ENCODE peak calls at places on chromosome 10, in eight cellular contexts. One of them, this sample, is unnamed.

GRCh38 chr10:71694567-71694968 is 25.0 kb downstream of the C10orf105 start:
- DNase-seq in psoas muscle: no peak
- DNase-seq in lower lobe of right lung: peak; percentile 72
- DNase-seq in body of pancreas: no peak
- DNase-seq in heart left ventricle: peak; percentile 65
- DNase-seq in esophagus squamous epithelium: peak; percentile 24
- DNase-seq in PC-9: no peak
- DNase-seq in prostate gland: no peak
- DNase-seq in this sample: no peak

GRCh38 chr10:83984256-83984640 is 155.1 kb upstream of the GHITM start:
- DNase-seq in heart left ventricle: no peak
- DNase-seq in lower lobe of right lung: no peak
- DNase-seq in prostate gland: no peak
- DNase-seq in body of pancreas: no peak
- DNase-seq in esophagus squamous epithelium: no peak
- DNase-seq in PC-9: no peak
- DNase-seq in psoas muscle: no peak
- DNase-seq in this sample: no peak

GRCh38 chr10:18984531-18984930 is 64.1 kb upstream of the MALRD1 start:
- DNase-seq in heart left ventricle: no peak
- DNase-seq in PC-9: no peak
- DNase-seq in lower lobe of right lung: no peak
- DNase-seq in esophagus squamous epithelium: no peak
- DNase-seq in psoas muscle: no peak
- DNase-seq in prostate gland: no peak
- DNase-seq in body of pancreas: no peak
- DNase-seq in this sample: no peak

GRCh38 chr10:73946253-73947145 is 35.6 kb downstream of the PLAU start:
- DNase-seq in esophagus squamous epithelium: no peak
- DNase-seq in heart left ventricle: no peak
- DNase-seq in lower lobe of right lung: no peak
- DNase-seq in PC-9: no peak
- DNase-seq in prostate gland: no peak
- DNase-seq in psoas muscle: no peak
- DNase-seq in body of pancreas: no peak
- DNase-seq in this sample: no peak

GRCh38 chr10:86110156-86110786 is 256.3 kb downstream of the GRID1 start:
- DNase-seq in psoas muscle: no peak
- DNase-seq in body of pancreas: no peak
- DNase-seq in prostate gland: no peak
- DNase-seq in lower lobe of right lung: no peak
- DNase-seq in esophagus squamous epithelium: no peak
- DNase-seq in heart left ventricle: no peak
- DNase-seq in PC-9: no peak
- DNase-seq in this sample: peak; percentile 46

GRCh38 chr10:79498431-79498830 is 13.9 kb upstream of the EIF5AL1 start:
- DNase-seq in heart left ventricle: no peak
- DNase-seq in body of pancreas: no peak
- DNase-seq in esophagus squamous epithelium: no peak
- DNase-seq in lower lobe of right lung: no peak
- DNase-seq in PC-9: no peak
- DNase-seq in prostate gland: no peak
- DNase-seq in psoas muscle: no peak
- DNase-seq in this sample: no peak

GRCh38 chr10:30816144-30816811 is 186.7 kb upstream of the LYZL2 start:
- DNase-seq in esophagus squamous epithelium: no peak
- DNase-seq in psoas muscle: no peak
- DNase-seq in body of pancreas: no peak
- DNase-seq in lower lobe of right lung: no peak
- DNase-seq in PC-9: no peak
- DNase-seq in heart left ventricle: no peak
- DNase-seq in prostate gland: no peak
- DNase-seq in this sample: no peak

GRCh38 chr10:105262666-105263065 is 621.6 kb downstream of the SORCS3 start:
- DNase-seq in PC-9: no peak
- DNase-seq in prostate gland: no peak
- DNase-seq in esophagus squamous epithelium: no peak
- DNase-seq in lower lobe of right lung: no peak
- DNase-seq in body of pancreas: no peak
- DNase-seq in psoas muscle: no peak
- DNase-seq in heart left ventricle: no peak
- DNase-seq in this sample: no peak

GRCh38 chr10:63464402-63465292 is 1.1 kb downstream of the JMJD1C start:
- DNase-seq in PC-9: no peak
- DNase-seq in body of pancreas: no peak
- DNase-seq in esophagus squamous epithelium: no peak
- DNase-seq in psoas muscle: no peak
- DNase-seq in heart left ventricle: no peak
- DNase-seq in prostate gland: no peak
- DNase-seq in lower lobe of right lung: no peak
- DNase-seq in this sample: no peak

GRCh38 chr10:103295391-103296044 is 18.6 kb downstream of the INA start:
- DNase-seq in body of pancreas: no peak
- DNase-seq in esophagus squamous epithelium: no peak
- DNase-seq in psoas muscle: no peak
- DNase-seq in lower lobe of right lung: no peak
- DNase-seq in PC-9: no peak
- DNase-seq in heart left ventricle: no peak
- DNase-seq in prostate gland: no peak
- DNase-seq in this sample: no peak

GRCh38 chr10:35268791-35269257 is 67.5 kb upstream of the CCNY start:
- DNase-seq in lower lobe of right lung: no peak
- DNase-seq in psoas muscle: no peak
- DNase-seq in heart left ventricle: no peak
- DNase-seq in esophagus squamous epithelium: no peak
- DNase-seq in PC-9: no peak
- DNase-seq in prostate gland: no peak
- DNase-seq in body of pancreas: no peak
- DNase-seq in this sample: no peak

GRCh38 chr10:133260895-133261725 is 15.6 kb downstream of the ADAM8 start:
- DNase-seq in psoas muscle: peak; percentile 61
- DNase-seq in esophagus squamous epithelium: no peak
- DNase-seq in body of pancreas: peak; percentile 59
- DNase-seq in prostate gland: peak; percentile 29
- DNase-seq in lower lobe of right lung: peak; percentile 85
- DNase-seq in PC-9: peak; percentile 46
- DNase-seq in heart left ventricle: peak; percentile 55
- DNase-seq in this sample: peak; percentile 84

GRCh38 chr10:101007915-101008822 is 8.6 kb downstream of the LZTS2 start:
- DNase-seq in PC-9: no peak
- DNase-seq in psoas muscle: no peak
- DNase-seq in prostate gland: no peak
- DNase-seq in lower lobe of right lung: no peak
- DNase-seq in body of pancreas: no peak
- DNase-seq in heart left ventricle: no peak
- DNase-seq in esophagus squamous epithelium: no peak
- DNase-seq in this sample: no peak

GRCh38 chr10:12730809-12731519 is 270.5 kb downstream of the CCDC3 start:
- DNase-seq in esophagus squamous epithelium: no peak
- DNase-seq in heart left ventricle: no peak
- DNase-seq in body of pancreas: no peak
- DNase-seq in PC-9: no peak
- DNase-seq in lower lobe of right lung: no peak
- DNase-seq in psoas muscle: no peak
- DNase-seq in prostate gland: no peak
- DNase-seq in this sample: no peak

GRCh38 chr10:14415676-14416307 is 85.1 kb upstream of the FRMD4A start:
- DNase-seq in body of pancreas: no peak
- DNase-seq in prostate gland: no peak
- DNase-seq in lower lobe of right lung: no peak
- DNase-seq in PC-9: peak; percentile 25
- DNase-seq in esophagus squamous epithelium: no peak
- DNase-seq in psoas muscle: no peak
- DNase-seq in heart left ventricle: no peak
- DNase-seq in this sample: no peak
- H3K27ac ChIP-seq in body of pancreas: no peak overlapping the region
- H3K27ac ChIP-seq in prostate gland: no peak overlapping the region
- H3K27ac ChIP-seq in lower lobe of right lung: no peak overlapping the region
- H3K27ac ChIP-seq in PC-9: no peak overlapping the region
- H3K27ac ChIP-seq in esophagus squamous epithelium: no peak overlapping the region
- H3K27ac ChIP-seq in psoas muscle: no peak overlapping the region
- H3K27ac ChIP-seq in heart left ventricle: no peak overlapping the region
- H3K27ac ChIP-seq in this sample: no peak overlapping the region

DNA sequence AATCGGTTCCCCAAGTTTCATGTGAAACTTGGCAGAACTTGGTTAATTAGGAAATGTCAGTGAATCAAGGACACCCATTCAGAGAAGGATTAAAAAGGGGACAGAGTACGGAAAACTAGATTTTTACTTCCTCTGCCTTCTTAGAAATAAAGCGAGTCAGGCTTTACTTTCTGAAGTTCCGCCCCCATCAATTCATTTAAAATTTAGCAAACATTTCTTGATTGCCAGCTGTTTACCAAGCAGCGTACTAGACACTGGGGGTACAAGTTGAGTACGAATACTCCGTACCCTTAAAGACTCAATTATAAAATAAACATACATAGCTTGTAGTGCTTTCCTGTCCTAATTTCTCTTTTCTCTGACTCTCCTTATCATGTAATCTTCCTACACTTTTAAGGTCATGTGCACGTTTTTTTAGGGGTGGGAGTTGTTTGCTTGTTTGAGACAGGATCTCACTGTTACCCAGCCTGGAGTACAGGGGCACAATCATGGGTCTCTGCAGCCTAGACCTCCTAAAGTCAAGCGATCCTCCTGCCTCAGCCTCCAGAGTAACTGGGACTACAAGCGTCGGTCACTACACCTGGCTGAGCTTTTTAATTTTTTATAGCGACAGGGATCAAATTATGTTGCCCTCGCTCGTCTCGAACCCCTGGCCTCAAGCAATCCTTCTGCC is 704 bp upstream of the ABI1 start:
- DNase-seq in lower lobe of right lung: no peak
- DNase-seq in esophagus squamous epithelium: no peak
- DNase-seq in PC-9: no peak
- DNase-seq in body of pancreas: no peak
- DNase-seq in psoas muscle: no peak
- DNase-seq in heart left ventricle: no peak
- DNase-seq in prostate gland: no peak
- DNase-seq in this sample: no peak
- H3K4me3 ChIP-seq in lower lobe of right lung: peak overlapping the region; percentile 99
- H3K4me3 ChIP-seq in esophagus squamous epithelium: peak overlapping the region; percentile 94
- H3K4me3 ChIP-seq in PC-9: peak overlapping the region; percentile 36
- H3K4me3 ChIP-seq in body of pancreas: no peak overlapping the region
- H3K4me3 ChIP-seq in psoas muscle: peak overlapping the region; percentile 73
- H3K4me3 ChIP-seq in heart left ventricle: peak overlapping the region; percentile 31
- H3K4me3 ChIP-seq in prostate gland: no peak overlapping the region
- H3K4me3 ChIP-seq in this sample: peak overlapping the region; percentile 86

GRCh38 chr10:120805014-120805805 is 46.0 kb upstream of the WDR11 start:
- DNase-seq in psoas muscle: no peak
- DNase-seq in heart left ventricle: no peak
- DNase-seq in prostate gland: no peak
- DNase-seq in lower lobe of right lung: no peak
- DNase-seq in PC-9: no peak
- DNase-seq in body of pancreas: no peak
- DNase-seq in esophagus squamous epithelium: no peak
- DNase-seq in this sample: no peak
- TF ChIP-seq CTCF in psoas muscle: no peak
- TF ChIP-seq CTCF in heart left ventricle: no peak
- TF ChIP-seq CTCF in prostate gland: no peak
- TF ChIP-seq CTCF in lower lobe of right lung: no peak
- TF ChIP-seq CTCF in PC-9: no peak
- TF ChIP-seq CTCF in body of pancreas: no peak
- TF ChIP-seq CTCF in esophagus squamous epithelium: no peak
- TF ChIP-seq CTCF in this sample: no peak

DNA sequence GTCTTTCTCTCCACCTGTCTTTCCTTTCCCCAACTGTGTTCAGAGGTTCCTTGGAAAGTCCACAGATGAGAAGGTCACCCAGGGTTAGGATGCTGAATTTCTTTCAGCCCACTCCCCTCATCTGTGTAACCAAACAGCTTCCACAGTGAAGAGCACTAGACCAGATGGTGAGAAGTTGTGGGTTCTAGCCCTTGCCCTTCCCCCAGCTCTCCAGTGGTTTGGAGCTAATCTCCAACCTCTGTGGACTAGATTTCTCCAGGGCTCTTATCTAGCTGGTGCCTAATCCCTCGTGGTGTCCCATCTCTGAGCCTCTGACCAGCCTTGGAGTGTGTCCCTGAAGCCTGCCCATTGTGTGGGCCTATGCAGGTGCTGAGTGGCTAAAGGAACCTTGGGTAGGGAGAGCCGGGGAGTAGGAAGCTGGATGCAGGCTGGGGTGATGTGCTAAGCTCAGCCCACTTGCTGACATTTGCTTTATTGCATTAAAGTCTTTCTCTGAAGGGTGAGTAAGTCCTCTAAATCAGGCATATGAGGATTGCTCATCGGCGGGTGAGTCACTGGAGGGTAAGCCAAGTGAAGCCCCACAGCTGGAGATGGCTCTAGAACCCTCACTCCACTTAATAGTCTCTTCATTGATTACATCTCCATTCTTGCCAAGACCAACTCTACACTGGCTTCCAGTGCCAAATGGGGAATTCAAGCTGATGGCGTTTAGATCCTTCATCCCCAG is 14.9 kb downstream of the DUSP5 start:
- DNase-seq in PC-9: no peak
- DNase-seq in psoas muscle: no peak
- DNase-seq in body of pancreas: no peak
- DNase-seq in lower lobe of right lung: no peak
- DNase-seq in prostate gland: no peak
- DNase-seq in esophagus squamous epithelium: no peak
- DNase-seq in heart left ventricle: no peak
- DNase-seq in this sample: peak; percentile 55
- H3K27ac ChIP-seq in PC-9: peak overlapping the region; percentile 29
- H3K27ac ChIP-seq in psoas muscle: no peak overlapping the region
- H3K27ac ChIP-seq in body of pancreas: no peak overlapping the region
- H3K27ac ChIP-seq in lower lobe of right lung: no peak overlapping the region
- H3K27ac ChIP-seq in prostate gland: no peak overlapping the region
- H3K27ac ChIP-seq in esophagus squamous epithelium: no peak overlapping the region
- H3K27ac ChIP-seq in heart left ventricle: no peak overlapping the region
- H3K27ac ChIP-seq in this sample: no peak overlapping the region

DNA sequence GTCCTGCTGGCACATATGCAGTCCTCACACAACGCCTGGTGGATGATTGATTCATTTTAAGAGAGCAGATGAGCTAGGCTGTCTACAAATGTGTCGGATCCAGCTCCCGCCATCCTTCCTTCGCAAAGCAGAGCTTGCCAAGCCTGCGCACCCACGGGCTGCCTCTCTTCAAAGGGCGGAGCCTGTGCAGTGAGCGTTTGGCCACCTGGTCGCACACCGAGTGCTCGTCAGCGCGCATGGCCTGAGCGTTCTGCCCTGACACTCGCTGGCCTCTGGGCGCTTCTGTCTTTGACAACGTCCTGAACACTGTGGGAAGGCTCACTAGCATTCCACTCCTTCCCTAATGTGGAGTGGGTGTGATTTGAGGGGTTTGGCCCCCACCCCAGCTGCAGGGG is 47.1 kb upstream of the TMEM72 start:
- DNase-seq in PC-9: no peak
- DNase-seq in heart left ventricle: no peak
- DNase-seq in prostate gland: no peak
- DNase-seq in esophagus squamous epithelium: no peak
- DNase-seq in psoas muscle: no peak
- DNase-seq in lower lobe of right lung: peak; percentile 64
- DNase-seq in body of pancreas: peak; percentile 72
- DNase-seq in this sample: no peak
- H3K4me3 ChIP-seq in PC-9: no peak overlapping the region
- H3K4me3 ChIP-seq in heart left ventricle: peak overlapping the region; percentile 52
- H3K4me3 ChIP-seq in prostate gland: peak overlapping the region; percentile 33
- H3K4me3 ChIP-seq in esophagus squamous epithelium: peak overlapping the region; percentile 66
- H3K4me3 ChIP-seq in psoas muscle: peak overlapping the region; percentile 63
- H3K4me3 ChIP-seq in lower lobe of right lung: peak overlapping the region; percentile 67
- H3K4me3 ChIP-seq in body of pancreas: no peak overlapping the region
- H3K4me3 ChIP-seq in this sample: peak overlapping the region; percentile 77

GRCh38 chr10:70478191-70479160 is at the start of gene PALD1:
- DNase-seq in esophagus squamous epithelium: no peak
- DNase-seq in heart left ventricle: peak; percentile 89
- DNase-seq in lower lobe of right lung: peak; percentile 78
- DNase-seq in PC-9: peak; percentile 75
- DNase-seq in body of pancreas: peak; percentile 37
- DNase-seq in prostate gland: peak; percentile 54
- DNase-seq in psoas muscle: peak; percentile 72
- DNase-seq in this sample: peak; percentile 87
- TF ChIP-seq CTCF in esophagus squamous epithelium: peak; percentile 48
- TF ChIP-seq CTCF in heart left ventricle: peak; percentile 40
- TF ChIP-seq CTCF in lower lobe of right lung: peak; percentile 30
- TF ChIP-seq CTCF in PC-9: no peak
- TF ChIP-seq CTCF in body of pancreas: peak; percentile 38
- TF ChIP-seq CTCF in prostate gland: peak; percentile 45
- TF ChIP-seq CTCF in psoas muscle: peak; percentile 22
- TF ChIP-seq CTCF in this sample: no peak

This sample was measured in coronary artery.